ENCODE peak calls at places on chromosomes 12 and 14, in seven cellular contexts. X, S, I, V, B, R and Y are unnamed samples.
A peak's percentile ranks its signal among the peaks of the same experiment; 100 is the strongest.

GRCh38 chr12:125140239-125140917 is 75.1 kb downstream of the AACS start:
- DNase-seq in X (no peak), S (no peak), I (no peak), V (no peak), B (no peak), R (peak; percentile 90), Y (no peak)

GRCh38 chr12:44459569-44459968 is 416.5 kb downstream of the NELL2 start:
- DNase-seq in X (no peak), S (no peak), I (no peak), V (no peak), B (no peak), R (no peak), Y (no peak)

GRCh38 chr12:5171701-5172100 is 128.0 kb downstream of the KCNA5 start:
- DNase-seq in X (no peak), S (no peak), I (no peak), V (no peak), B (peak; percentile 55), R (no peak), Y (no peak)

GRCh38 chr12:131092911-131093901 is 139.5 kb downstream of the ADGRD1 start:
- DNase-seq in X (no peak), S (peak; percentile 10), I (peak; percentile 20), V (peak; percentile 20), B (no peak), R (peak; percentile 86), Y (peak; percentile 54)

GRCh38 chr12:69553626-69554248 is 31.5 kb upstream of the CCT2 start:
- DNase-seq in X (no peak), S (no peak), I (no peak), V (no peak), B (no peak), R (no peak), Y (no peak)

GRCh38 chr12:110528277-110528839 is 26.2 kb downstream of the RAD9B start:
- DNase-seq in X (no peak), S (no peak), I (no peak), V (no peak), B (no peak), R (no peak), Y (no peak)

GRCh38 chr14:66224492-66225178 is 261.5 kb upstream of the CCDC196 start:
- DNase-seq in X (no peak), S (no peak), I (no peak), V (no peak), B (no peak), R (no peak), Y (no peak)

GRCh38 chr14:76770521-76771431 is 9.5 kb downstream of the VASH1 start:
- DNase-seq in X (no peak), S (peak; percentile 9), I (no peak), V (no peak), B (no peak), R (peak; percentile 83), Y (peak; percentile 19)

GRCh38 chr14:78762331-78762730 is 592.2 kb downstream of the NRXN3 start:
- DNase-seq in X (no peak), S (no peak), I (no peak), V (no peak), B (no peak), R (no peak), Y (no peak)

GRCh38 chr12:96258451-96258933 is 64.3 kb downstream of the ELK3 start:
- DNase-seq in X (no peak), S (peak; percentile 64), I (peak; percentile 35), V (no peak), B (no peak), R (no peak), Y (no peak)

GRCh38 chr14:35963209-35963608 is 137.1 kb downstream of the BRMS1L start:
- DNase-seq in X (no peak), S (no peak), I (no peak), V (no peak), B (no peak), R (no peak), Y (no peak)

GRCh38 chr12:93047118-93047517 is 118.0 kb upstream of the EEA1 start:
- DNase-seq in X (no peak), S (no peak), I (no peak), V (no peak), B (no peak), R (no peak), Y (no peak)

GRCh38 chr12:71157601-71158233 is at the start of gene TSPAN8:
- DNase-seq in X (no peak), S (no peak), I (no peak), V (no peak), B (no peak), R (no peak), Y (no peak)

GRCh38 chr14:70555890-70556289 is 21.1 kb upstream of the ADAM20 start:
- DNase-seq in X (no peak), S (no peak), I (peak; percentile 9), V (no peak), B (no peak), R (peak; percentile 49), Y (no peak)

GRCh38 chr14:103404920-103405319 is 19.7 kb downstream of the MARK3 start:
- DNase-seq in X (no peak), S (no peak), I (no peak), V (no peak), B (no peak), R (no peak), Y (no peak)

GRCh38 chr14:92942976-92943710 is 20.2 kb downstream of the CHGA start:
- DNase-seq in X (no peak), S (no peak), I (no peak), V (no peak), B (no peak), R (no peak), Y (no peak)

GRCh38 chr14:61569783-61570182 is 125.5 kb upstream of the HIF1A start:
- DNase-seq in X (no peak), S (no peak), I (peak; percentile 59), V (peak; percentile 22), B (no peak), R (peak; percentile 96), Y (peak; percentile 76)

GRCh38 chr12:98544741-98545140 is 29.4 kb downstream of the TMPO start:
- DNase-seq in X (no peak), S (no peak), I (no peak), V (no peak), B (no peak), R (peak; percentile 73), Y (no peak)

GRCh38 chr14:105486974-105487448 is 325 bp downstream of the CRIP1 start:
- DNase-seq in X (peak; percentile 39), S (peak; percentile 73), I (peak; percentile 66), V (peak; percentile 64), B (no peak), R (no peak), Y (peak; percentile 89)

GRCh38 chr14:34678735-34679134 is 35.7 kb downstream of the CFL2 start:
- DNase-seq in X (no peak), S (no peak), I (no peak), V (no peak), B (no peak), R (no peak), Y (no peak)

GRCh38 chr14:28630100-28630499 is 136.5 kb upstream of the FOXG1 start:
- DNase-seq in X (no peak), S (no peak), I (no peak), V (no peak), B (no peak), R (no peak), Y (no peak)